ENCODE peak calls at places on chromosomes 3 and 15, in nine cellular contexts. S is GM23338, F is GM12864, H is SK-N-SH, G is astrocyte of the spinal cord, P is NB4, R is uterus, J is A549, L is PC-9. X is an unnamed sample.

GRCh38 chr3:127744216-127744815 is 71.6 kb downstream of the ABTB1 start:
- DNase-seq in S (no peak), F (no peak), H (peak; percentile 49), G (no peak), P (no peak), R (no peak), J (no peak), L (no peak), X (no peak)

GRCh38 chr3:187795207-187795960 is 50.1 kb upstream of the BCL6 start:
- DNase-seq in S (no peak), F (no peak), H (no peak), G (no peak), P (no peak), R (no peak), J (no peak), L (no peak), X (no peak)

GRCh38 chr3:197366301-197367044 is 68.1 kb upstream of the DLG1 start:
- DNase-seq in S (no peak), F (no peak), H (peak; percentile 1), G (peak; percentile 65), P (no peak), R (no peak), J (no peak), L (peak; percentile 90), X (no peak)

GRCh38 chr15:99076555-99077308 is 28.1 kb upstream of the SYNM start:
- DNase-seq in S (peak; percentile 89), F (peak; percentile 50), H (peak; percentile 74), G (peak; percentile 82), P (peak; percentile 83), R (peak; percentile 66), J (peak; percentile 91), L (peak; percentile 58), X (peak; percentile 68)

GRCh38 chr3:79012946-79013362 is 754.8 kb downstream of the ROBO1 start:
- DNase-seq in S (no peak), F (no peak), H (no peak), G (no peak), P (no peak), R (no peak), J (no peak), L (no peak), X (no peak)

GRCh38 chr3:143337387-143337786 is 217.8 kb downstream of the CHST2 start:
- DNase-seq in S (no peak), F (no peak), H (no peak), G (no peak), P (no peak), R (no peak), J (no peak), L (no peak), X (no peak)

GRCh38 chr3:120192159-120192558 is 92.9 kb downstream of the GPR156 start:
- DNase-seq in S (no peak), F (no peak), H (no peak), G (no peak), P (no peak), R (no peak), J (no peak), L (no peak), X (no peak)

GRCh38 chr15:74129411-74130088 is 836 bp upstream of the ISLR2 start:
- DNase-seq in S (peak; percentile 74), F (no peak), H (peak; percentile 60), G (no peak), P (no peak), R (no peak), J (no peak), L (no peak), X (no peak)

GRCh38 chr15:93019091-93019490 is 69.9 kb downstream of the RGMA start:
- DNase-seq in S (no peak), F (no peak), H (no peak), G (no peak), P (no peak), R (no peak), J (no peak), L (no peak), X (no peak)

GRCh38 chr3:69422751-69423150 is 36.9 kb upstream of the FRMD4B start:
- DNase-seq in S (no peak), F (no peak), H (no peak), G (peak; percentile 42), P (no peak), R (no peak), J (no peak), L (no peak), X (no peak)

GRCh38 chr3:59885103-59885502 is 835.3 kb upstream of the CFAP20DC start:
- DNase-seq in S (no peak), F (no peak), H (no peak), G (no peak), P (no peak), R (no peak), J (no peak), L (no peak), X (peak; percentile 26)

GRCh38 chr3:17070560-17070959 is 185.8 kb downstream of the PLCL2 start:
- DNase-seq in S (peak; percentile 57), F (no peak), H (no peak), G (peak; percentile 66), P (no peak), R (no peak), J (peak; percentile 76), L (no peak), X (no peak)

GRCh38 chr15:96053039-96054021 is 277.2 kb upstream of the NR2F2 start:
- DNase-seq in S (peak; percentile 69), F (no peak), H (peak; percentile 21), G (peak; percentile 34), P (no peak), R (peak; percentile 40), J (peak; percentile 19), L (peak; percentile 84), X (no peak)

GRCh38 chr3:150544726-150545125 is 1.6 kb downstream of the SERP1 start:
- DNase-seq in S (no peak), F (no peak), H (no peak), G (peak; percentile 28), P (peak; percentile 10), R (no peak), J (no peak), L (peak; percentile 37), X (no peak)

GRCh38 chr3:23302276-23302675 is 99.1 kb downstream of the UBE2E2 start:
- DNase-seq in S (no peak), F (no peak), H (no peak), G (peak; percentile 23), P (no peak), R (no peak), J (no peak), L (no peak), X (no peak)

GRCh38 chr3:23304424-23304823 is 101.3 kb downstream of the UBE2E2 start:
- DNase-seq in S (no peak), F (no peak), H (no peak), G (no peak), P (no peak), R (no peak), J (no peak), L (no peak), X (no peak)

GRCh38 chr3:23303601-23304217 is 100.6 kb downstream of the UBE2E2 start:
- DNase-seq in S (no peak), F (no peak), H (no peak), G (no peak), P (no peak), R (no peak), J (no peak), L (no peak), X (no peak)

DNA sequence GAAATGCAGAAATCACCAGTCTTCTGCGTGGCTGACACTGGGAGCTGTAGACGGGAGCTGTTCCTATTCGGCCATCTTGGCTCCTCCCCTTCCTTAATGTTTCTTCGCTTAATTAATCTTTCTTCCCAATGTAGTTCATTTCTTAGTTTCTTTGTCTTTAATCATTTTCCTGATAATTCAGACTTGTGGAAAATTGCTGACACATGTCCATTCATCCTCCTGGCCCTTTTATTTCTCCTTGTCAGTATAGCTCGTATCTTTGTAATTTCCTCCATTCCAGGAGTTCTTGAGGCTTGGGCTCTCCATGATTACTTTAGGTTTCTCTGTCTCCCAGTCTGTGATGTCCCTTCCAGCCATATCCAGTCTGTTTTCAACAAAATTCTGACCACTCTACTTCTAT is 98.7 kb downstream of the UBE2E2 start:
- DNase-seq in S (no peak), F (no peak), H (no peak), G (peak; percentile 13), P (no peak), R (no peak), J (no peak), L (no peak), X (no peak)
- H3K4me3 ChIP-seq in S (no peak overlapping the region), F (no peak overlapping the region), H (no peak overlapping the region), G (no peak overlapping the region), P (no peak overlapping the region), R (no peak overlapping the region), J (no peak overlapping the region), L (no peak overlapping the region), X (no peak overlapping the region)

DNA sequence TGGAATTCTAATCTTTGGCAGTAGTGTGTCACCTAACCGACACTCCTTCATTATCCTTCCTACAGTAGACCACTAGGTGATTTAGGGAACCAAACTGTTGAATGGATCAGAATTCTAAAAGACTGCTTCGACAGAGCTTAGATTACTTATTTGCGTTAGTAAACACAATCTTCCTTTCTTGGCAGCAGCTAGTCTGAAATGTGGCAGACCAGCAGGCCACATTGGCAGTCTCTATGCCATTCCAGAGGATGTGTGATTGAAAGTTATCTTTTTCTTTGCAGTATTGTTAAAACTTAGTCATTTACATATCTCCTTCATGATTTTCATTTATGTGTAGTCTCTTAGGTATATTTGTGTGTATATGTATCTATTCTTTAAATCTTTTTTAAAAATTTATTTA is 23.6 kb downstream of the MBNL1 start:
- DNase-seq in S (no peak), F (no peak), H (no peak), G (no peak), P (no peak), R (no peak), J (no peak), L (no peak), X (no peak)
- H3K4me3 ChIP-seq in S (no peak overlapping the region), F (no peak overlapping the region), H (no peak overlapping the region), G (no peak overlapping the region), P (no peak overlapping the region), R (no peak overlapping the region), J (no peak overlapping the region), L (no peak overlapping the region), X (no peak overlapping the region)

GRCh38 chr3:115660646-115661442 is 37.5 kb downstream of the GAP43 start:
- DNase-seq in S (no peak), F (no peak), H (no peak), G (no peak), P (peak; percentile 24), R (no peak), J (no peak), L (no peak), X (no peak)
- H3K4me3 ChIP-seq in S (no peak overlapping the region), F (no peak overlapping the region), H (no peak overlapping the region), G (no peak overlapping the region), P (no peak overlapping the region), R (no peak overlapping the region), J (no peak overlapping the region), L (no peak overlapping the region), X (no peak overlapping the region)

GRCh38 chr15:37095197-37095992 is 5.0 kb downstream of the MEIS2 start:
- DNase-seq in S (peak; percentile 93), F (no peak), H (peak; percentile 41), G (no peak), P (no peak), R (peak; percentile 25), J (no peak), L (no peak), X (no peak)
- H3K4me3 ChIP-seq in S (peak overlapping the region; percentile 80), F (peak overlapping the region; percentile 39), H (peak overlapping the region; percentile 92), G (peak overlapping the region; percentile 93), P (no peak overlapping the region), R (peak overlapping the region; percentile 92), J (no peak overlapping the region), L (no peak overlapping the region), X (no peak overlapping the region)

X was measured in HL-60.